ENCODE peak calls at places on chromosomes 5 and 9, in nine cellular contexts. I, A, S, Q, W, Z, G, O and P are unnamed samples.
A peak's percentile ranks its signal among the peaks of the same experiment; 100 is the strongest.

GRCh38 chr5:4189317-4189716 is 593.7 kb downstream of the IRX1 start:
- DNase-seq in I (no peak), G (no peak), Q (no peak), A (no peak), S (no peak), Z (no peak), O (no peak), W (no peak), P (no peak)

GRCh38 chr5:111016801-111017200 is 54.7 kb upstream of the TSLP start:
- DNase-seq in A (no peak), W (no peak), Z (no peak), G (peak; percentile 90), S (no peak), O (no peak), I (no peak), Q (no peak), P (no peak)

GRCh38 chr5:171422495-171422894 is 3.0 kb downstream of the FGF18 start:
- DNase-seq in Z (peak; percentile 16), S (no peak), A (no peak), W (no peak), I (no peak), Q (no peak), G (no peak), O (no peak), P (no peak)

GRCh38 chr5:170302729-170303501 is 5.3 kb upstream of the LCP2 start:
- DNase-seq in G (no peak), Q (no peak), Z (peak; percentile 84), O (peak; percentile 63), S (peak; percentile 28), A (no peak), I (peak; percentile 73), W (no peak), P (no peak)

GRCh38 chr9:2872307-2872940 is 28.5 kb upstream of the PUM3 start:
- DNase-seq in W (no peak), A (peak; percentile 45), G (peak; percentile 28), S (no peak), O (no peak), Z (no peak), I (no peak), Q (no peak), P (no peak)

GRCh38 chr5:176371621-176372539 is 6.6 kb downstream of the ARL10 start:
- DNase-seq in G (no peak), W (no peak), Z (no peak), Q (no peak), S (no peak), O (no peak), I (no peak), A (no peak), P (no peak)

GRCh38 chr5:150428106-150428876 is 15.6 kb upstream of the CD74 start:
- DNase-seq in Z (peak; percentile 63), I (peak; percentile 81), Q (peak; percentile 31), W (no peak), S (no peak), G (no peak), O (peak; percentile 71), A (no peak), P (no peak)

GRCh38 chr5:171667341-171668096 is 118.1 kb upstream of the SMIM23 start:
- DNase-seq in O (peak; percentile 60), S (no peak), Q (peak; percentile 53), G (peak; percentile 72), I (peak; percentile 80), W (no peak), Z (peak; percentile 71), A (no peak), P (peak; percentile 31)

GRCh38 chr5:88824141-88824540 is 58.8 kb downstream of the MEF2C start:
- DNase-seq in O (no peak), A (no peak), W (no peak), Z (no peak), S (no peak), G (no peak), I (no peak), Q (no peak), P (no peak)

GRCh38 chr5:88824892-88825781 is 57.8 kb downstream of the MEF2C start:
- DNase-seq in W (no peak), S (no peak), O (no peak), A (no peak), G (peak; percentile 67), Z (no peak), Q (no peak), I (no peak), P (no peak)

GRCh38 chr5:88826959-88827585 is 55.9 kb downstream of the MEF2C start:
- DNase-seq in G (peak; percentile 90), A (no peak), I (peak; percentile 48), O (no peak), Z (no peak), S (no peak), Q (no peak), W (no peak), P (no peak)

GRCh38 chr5:88827997-88828396 is 55.0 kb downstream of the MEF2C start:
- DNase-seq in O (no peak), A (no peak), Z (no peak), Q (no peak), I (no peak), W (no peak), G (peak; percentile 14), S (no peak), P (no peak)

DNA sequence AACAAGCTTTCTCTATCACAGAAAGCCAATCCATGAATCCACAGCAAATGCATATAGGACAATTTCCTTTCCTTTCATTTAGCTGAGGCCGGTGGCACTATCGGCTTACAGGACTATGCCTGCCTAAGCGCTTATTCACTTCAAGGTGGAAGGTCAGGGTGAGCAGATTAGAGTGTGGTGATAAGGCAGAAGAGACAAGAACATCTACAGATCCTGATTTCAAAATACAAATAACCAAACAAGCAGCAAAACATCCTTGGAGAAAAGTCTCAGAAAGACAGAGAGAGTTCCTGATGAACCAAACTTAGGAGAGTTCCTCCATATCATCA is 57.2 kb downstream of the MEF2C start:
- DNase-seq in Q (no peak), G (peak; percentile 8), Z (no peak), A (no peak), W (no peak), I (no peak), O (no peak), S (no peak), P (no peak)
- H3K27ac ChIP-seq in Q (no peak overlapping the region), G (no peak overlapping the region), Z (peak overlapping the region; percentile 30), A (no peak overlapping the region), W (no peak overlapping the region), I (peak overlapping the region; percentile 83), O (peak overlapping the region; percentile 89), S (no peak overlapping the region), P (peak overlapping the region; percentile 81)

GRCh38 chr5:119286516-119287488 is 69.0 kb upstream of the TNFAIP8 start:
- DNase-seq in A (peak; percentile 5), Q (no peak), Z (no peak), O (no peak), G (no peak), I (no peak), S (no peak), W (no peak), P (no peak)

GRCh38 chr5:119285070-119285916 is 70.5 kb upstream of the TNFAIP8 start:
- DNase-seq in I (peak; percentile 39), G (no peak), Q (no peak), W (no peak), S (no peak), Z (no peak), O (peak; percentile 23), A (no peak), P (no peak)

GRCh38 chr5:119289413-119289812 is 66.4 kb upstream of the TNFAIP8 start:
- DNase-seq in W (no peak), Z (no peak), A (no peak), O (no peak), I (no peak), Q (no peak), G (no peak), S (no peak), P (no peak)

GRCh38 chr5:119288364-119289047 is 67.3 kb upstream of the TNFAIP8 start:
- DNase-seq in Z (no peak), O (no peak), A (no peak), G (peak; percentile 34), I (no peak), W (no peak), S (no peak), Q (no peak), P (no peak)

GRCh38 chr5:119287547-119288073 is 68.2 kb upstream of the TNFAIP8 start:
- DNase-seq in A (peak; percentile 73), Z (no peak), I (no peak), O (no peak), Q (no peak), G (peak; percentile 32), W (no peak), S (no peak), P (no peak)
- H3K4me1 ChIP-seq in A (peaks cover 78% of the 10 kb centered on the region), Z (peaks cover 3% of the 10 kb centered on the region), I (peaks cover 9% of the 10 kb centered on the region), O (peaks cover 58% of the 10 kb centered on the region), Q (peaks cover 74% of the 10 kb centered on the region), G (peaks cover 13% of the 10 kb centered on the region), W (peaks cover 56% of the 10 kb centered on the region), S (peaks cover 94% of the 10 kb centered on the region), P (peaks cover 85% of the 10 kb centered on the region)

DNA sequence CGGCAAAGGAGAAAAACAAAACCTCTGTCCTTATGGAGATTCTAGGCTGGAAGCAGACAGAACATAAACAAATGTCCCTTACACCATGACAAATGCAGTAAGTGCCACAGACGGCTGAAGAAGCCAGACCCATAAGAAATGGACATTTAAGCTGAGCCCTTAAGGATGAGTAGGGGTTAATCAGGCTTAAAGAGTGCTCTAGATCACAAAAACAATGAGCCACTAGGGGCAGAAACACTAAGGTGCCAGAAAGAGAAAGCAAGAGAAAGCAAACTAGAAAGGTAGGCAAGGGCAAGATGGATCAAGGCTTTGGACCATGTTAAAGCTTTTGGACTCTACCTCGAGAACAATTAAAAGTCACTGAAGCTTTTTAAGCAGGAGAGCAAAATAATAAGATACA is 326.9 kb upstream of the WWC1 start:
- DNase-seq in O (no peak), A (no peak), G (no peak), Z (no peak), I (no peak), Q (no peak), S (no peak), W (no peak), P (no peak)
- TF ChIP-seq CTCF in O (peak; percentile 24), A (no peak), G (peak; percentile 17), Z (no peak), I (no peak), Q (no peak), S (no peak), W (no peak), P (no peak)

GRCh38 chr5:102958481-102959011 is 161.4 kb downstream of the GIN1 start:
- DNase-seq in W (no peak), I (no peak), A (peak; percentile 36), Q (no peak), Z (no peak), G (peak; percentile 66), O (no peak), S (no peak), P (no peak)

GRCh38 chr5:102957141-102957540 is 162.8 kb downstream of the GIN1 start:
- DNase-seq in G (no peak), Q (no peak), Z (no peak), S (no peak), I (no peak), W (no peak), A (no peak), O (no peak), P (no peak)

GRCh38 chr5:102956599-102956998 is 163.3 kb downstream of the GIN1 start:
- DNase-seq in Z (no peak), I (no peak), A (no peak), Q (no peak), W (no peak), G (no peak), O (no peak), S (no peak), P (no peak)

GRCh38 chr5:102961671-102962070 is 158.3 kb downstream of the GIN1 start:
- DNase-seq in W (no peak), S (no peak), A (no peak), I (no peak), Z (no peak), O (no peak), Q (no peak), G (no peak), P (no peak)

GRCh38 chr5:102959055-102959454 is 160.9 kb downstream of the GIN1 start:
- DNase-seq in S (no peak), G (peak; percentile 95), A (peak; percentile 59), Q (no peak), W (no peak), Z (no peak), O (no peak), I (no peak), P (no peak)
- H3K27ac ChIP-seq in S (no peak overlapping the region), G (no peak overlapping the region), A (no peak overlapping the region), Q (no peak overlapping the region), W (no peak overlapping the region), Z (no peak overlapping the region), O (peak overlapping the region; percentile 57), I (peak overlapping the region; percentile 50), P (peak overlapping the region; percentile 78)